ENCODE peak calls at places on chromosomes 4 and X, in seven cellular contexts. I is AG10803; K is nephron progenitor cell; R is naive thymus-derived CD4-positive, alpha-beta T cell; C is left cardiac atrium; N is H9; X is stimulated activated CD4-positive, alpha-beta T cell treated with anti-CD3 and anti-CD28 coated beads, Interleukin-1b, Interleukin-23, amount 100 ng/mL, for 24 hours. O is an unnamed sample.

GRCh38 chr4:185847352-185848078 is 35.5 kb upstream of the SORBS2 start:
- DNase-seq in N (no peak), X (no peak), K (no peak), R (no peak), C (peak; percentile 73), I (peak; percentile 91), O (peak; percentile 31)

GRCh38 chrX:105658136-105658535 is 164.2 kb upstream of the NRK start:
- DNase-seq in K (no peak), C (no peak), X (no peak), R (no peak), N (no peak), I (peak; percentile 25), O (no peak)

GRCh38 chrX:10190367-10190766 is 33.6 kb downstream of the CLCN4 start:
- DNase-seq in N (no peak), K (peak; percentile 14), X (no peak), C (no peak), R (no peak), I (peak; percentile 80), O (peak; percentile 55)

GRCh38 chrX:130179579-130180215 is 7.9 kb downstream of the RAB33A start:
- DNase-seq in C (no peak), I (no peak), K (no peak), X (no peak), N (no peak), R (peak; percentile 36), O (no peak)

GRCh38 chrX:18490816-18491215 is 65.4 kb downstream of the CDKL5 start:
- DNase-seq in R (no peak), C (no peak), I (no peak), K (no peak), X (no peak), N (no peak), O (no peak)

GRCh38 chr4:186010821-186011220 is 58.1 kb upstream of the TLR3 start:
- DNase-seq in X (no peak), R (no peak), I (no peak), K (no peak), C (no peak), N (no peak), O (no peak)

GRCh38 chr4:114692958-114693357 is 94.4 kb downstream of the UGT8 start:
- DNase-seq in X (no peak), C (no peak), N (no peak), I (no peak), K (no peak), R (no peak), O (no peak)

GRCh38 chr4:98710831-98711230 is 52.4 kb upstream of the TSPAN5 start:
- DNase-seq in R (no peak), N (no peak), X (no peak), K (no peak), I (peak; percentile 65), C (no peak), O (no peak)

GRCh38 chr4:139436122-139436521 is 17.8 kb upstream of the RAB33B start:
- DNase-seq in I (no peak), C (no peak), K (no peak), N (no peak), R (no peak), X (no peak), O (no peak)

GRCh38 chrX:15680401-15680800 is 15.8 kb upstream of the CLTRN start:
- DNase-seq in N (no peak), X (no peak), I (peak; percentile 1), R (no peak), C (no peak), K (no peak), O (no peak)

GRCh38 chr4:85491527-85491926 is 16.6 kb downstream of the ARHGAP24 start:
- DNase-seq in I (no peak), C (no peak), X (no peak), R (no peak), N (no peak), K (no peak), O (peak; percentile 90)

GRCh38 chrX:69562904-69563568 is 52.9 kb upstream of the EDA start:
- DNase-seq in C (no peak), X (no peak), I (no peak), N (no peak), K (no peak), R (no peak), O (no peak)

GRCh38 chr4:189773909-189774308 is 166.8 kb upstream of the FRG1 start:
- DNase-seq in K (no peak), N (no peak), R (no peak), I (peak; percentile 8), X (no peak), C (no peak), O (no peak)

GRCh38 chr4:52234539-52235174 is 183.6 kb downstream of the SPATA18 start:
- DNase-seq in C (no peak), R (no peak), K (no peak), N (no peak), I (peak; percentile 37), X (no peak), O (peak; percentile 41)

GRCh38 chr4:128782875-128783614 is 26.5 kb upstream of the JADE1 start:
- DNase-seq in X (no peak), K (no peak), N (no peak), C (peak; percentile 30), R (no peak), I (peak; percentile 37), O (no peak)

GRCh38 chrX:41664307-41665299 is 24.2 kb upstream of the GPR34 start:
- DNase-seq in K (no peak), I (peak; percentile 18), X (no peak), R (no peak), N (no peak), C (no peak), O (no peak)

GRCh38 chr4:21901831-21902230 is 46.7 kb downstream of the KCNIP4 start:
- DNase-seq in C (no peak), N (no peak), X (no peak), I (peak; percentile 5), K (no peak), R (no peak), O (no peak)

GRCh38 chr4:140144937-140145336 is 9.0 kb downstream of the MAML3 start:
- DNase-seq in I (no peak), K (no peak), C (no peak), N (no peak), R (no peak), X (no peak), O (no peak)

GRCh38 chr4:65861993-65862392 is 191.7 kb upstream of the EPHA5 start:
- DNase-seq in C (no peak), X (no peak), K (no peak), I (no peak), R (no peak), N (no peak), O (no peak)

GRCh38 chr4:140743194-140743931 is 12.8 kb downstream of the TBC1D9 start:
- DNase-seq in X (no peak), K (no peak), R (no peak), N (no peak), C (no peak), I (peak; percentile 34), O (no peak)

GRCh38 chr4:147360301-147360700 is 120.6 kb upstream of the EDNRA start:
- DNase-seq in R (no peak), X (no peak), N (no peak), I (peak; percentile 69), C (no peak), K (no peak), O (no peak)

GRCh38 chr4:83889802-83890201 is 353.9 kb downstream of the GPAT3 start:
- DNase-seq in K (no peak), I (peak; percentile 23), N (no peak), C (no peak), X (no peak), R (no peak), O (no peak)

GRCh38 chr4:156946508-156947197 is 24.9 kb downstream of the PDGFC start:
- DNase-seq in X (no peak), R (no peak), I (peak; percentile 96), C (peak; percentile 25), K (no peak), N (no peak), O (no peak)

GRCh38 chr4:77581724-77582123 is 23.9 kb upstream of the CXCL13 start:
- DNase-seq in K (no peak), N (no peak), X (no peak), I (no peak), R (no peak), C (no peak), O (no peak)

GRCh38 chr4:126583509-126583908 is 1049.2 kb upstream of the INTU start:
- DNase-seq in I (peak; percentile 29), R (no peak), N (peak; percentile 79), K (no peak), X (no peak), C (no peak), O (peak; percentile 25)

GRCh38 chr4:101356928-101357327 is 9.6 kb upstream of the PPP3CA start:
- DNase-seq in R (no peak), X (no peak), K (no peak), C (no peak), I (peak; percentile 96), N (no peak), O (no peak)

GRCh38 chr4:160299608-160300007 is 1196.7 kb downstream of the RAPGEF2 start:
- DNase-seq in I (no peak), X (no peak), N (no peak), R (no peak), K (no peak), C (no peak), O (no peak)

GRCh38 chr4:95585016-95585695 is 36.4 kb upstream of the UNC5C start:
- DNase-seq in R (no peak), X (no peak), N (no peak), I (no peak), K (no peak), C (no peak), O (no peak)

GRCh38 chrX:24229967-24230366 is 80.4 kb downstream of the ZFX start:
- DNase-seq in K (no peak), C (no peak), I (no peak), R (no peak), X (no peak), N (no peak), O (no peak)

GRCh38 chr4:165635261-165635838 is 237.7 kb upstream of the TLL1 start:
- DNase-seq in I (no peak), X (no peak), N (no peak), C (no peak), K (no peak), R (no peak), O (no peak)

GRCh38 chr4:95204267-95204835 is 344.4 kb downstream of the UNC5C start:
- DNase-seq in C (no peak), I (no peak), K (no peak), N (no peak), R (no peak), X (no peak), O (no peak)

GRCh38 chr4:149718500-149718899 is 97.1 kb downstream of the IQCM start:
- DNase-seq in X (no peak), R (no peak), I (peak; percentile 23), C (no peak), K (no peak), N (no peak), O (no peak)

GRCh38 chr4:75555294-75556164 is at the start of gene ODAPH:
- DNase-seq in K (no peak), I (no peak), C (no peak), R (no peak), N (no peak), X (no peak), O (no peak)

GRCh38 chrX:103211012-103211715 is 3.7 kb upstream of the BEX4 start:
- DNase-seq in C (peak; percentile 45), X (peak; percentile 25), I (peak; percentile 40), N (peak; percentile 65), R (peak; percentile 44), K (peak; percentile 36), O (peak; percentile 51)

GRCh38 chrX:72569786-72570185 is 2.9 kb downstream of the HDAC8 start:
- DNase-seq in R (no peak), N (no peak), K (no peak), X (no peak), C (no peak), I (peak; percentile 36), O (no peak)

GRCh38 chr4:158540125-158540907 is 18.6 kb downstream of the RXFP1 start:
- DNase-seq in R (no peak), X (no peak), I (no peak), C (no peak), K (no peak), N (no peak), O (no peak)

GRCh38 chr4:144178414-144178813 is 37.9 kb upstream of the GYPA start:
- DNase-seq in X (no peak), N (no peak), C (no peak), R (no peak), I (no peak), K (no peak), O (no peak)

O was measured in SK-N-DZ.